ENCODE peak calls at places on chromosomes 16 and 17, in five cellular contexts. E is heart right ventricle; H is CD8-positive, alpha-beta T cell; T is MM.1S; A is DND-41. S is an unnamed sample. For H3K36me3, the result is how much of the 10 kb centered on the place peaks cover.

GRCh38 chr17:27180322-27180721 is 113.6 kb upstream of the WSB1 start:
- DNase-seq in E (no peak), H (no peak), T (no peak), A (no peak), S (no peak)

GRCh38 chr16:83037102-83037501 is 410.3 kb downstream of the CDH13 start:
- DNase-seq in E (no peak), H (no peak), T (no peak), A (no peak), S (no peak)

GRCh38 chr16:78375055-78375679 is 275.7 kb downstream of the WWOX start:
- DNase-seq in E (peak), H (no peak), T (no peak), A (no peak), S (no peak)

GRCh38 chr17:3894188-3894587 is 1.3 kb upstream of the CAMKK1 start:
- DNase-seq in E (no peak), H (no peak), T (no peak), A (no peak), S (no peak)

GRCh38 chr17:8466466-8466865 is 30.8 kb downstream of the NDEL1 start:
- DNase-seq in E (no peak), H (no peak), T (no peak), A (no peak), S (no peak)

GRCh38 chr17:17913695-17914332 is 58.4 kb downstream of the TOM1L2 start:
- DNase-seq in E (peak), H (peak), T (peak), A (peak), S (no peak)

GRCh38 chr17:77451894-77452852 is 311.4 kb downstream of the SEC14L1 start:
- DNase-seq in E (peak), H (no peak), T (no peak), A (peak), S (no peak)

GRCh38 chr16:30041841-30042240 is 10.8 kb upstream of the TLCD3B start:
- DNase-seq in E (no peak), H (no peak), T (peak), A (no peak), S (no peak)

GRCh38 chr17:2547176-2547575 is 35.5 kb upstream of the METTL16 start:
- DNase-seq in E (no peak), H (no peak), T (no peak), A (no peak), S (no peak)

GRCh38 chr17:10613775-10614513 is 43.2 kb downstream of the MYH3 start:
- DNase-seq in E (no peak), H (no peak), T (no peak), A (no peak), S (no peak)

GRCh38 chr17:49194297-49194607 is 16.1 kb downstream of the GNGT2 start:
- DNase-seq in E (no peak), H (no peak), T (no peak), A (no peak), S (no peak)

GRCh38 chr17:32813021-32813420 is 63.9 kb downstream of the MYO1D start:
- DNase-seq in E (no peak), H (no peak), T (no peak), A (no peak), S (no peak)

GRCh38 chr17:73872816-73873215 is 228.6 kb upstream of the SDK2 start:
- DNase-seq in E (no peak), H (no peak), T (no peak), A (no peak), S (no peak)

GRCh38 chr17:41484920-41485904 is 4.3 kb upstream of the KRT35 start:
- DNase-seq in E (no peak), H (no peak), T (no peak), A (no peak), S (no peak)

GRCh38 chr17:76365256-76365903 is 11.7 kb upstream of the PRPSAP1 start:
- DNase-seq in E (no peak), H (no peak), T (no peak), A (no peak), S (no peak)

GRCh38 chr16:49947907-49948678 is 76.9 kb upstream of the CNEP1R1 start:
- DNase-seq in E (no peak), H (no peak), T (no peak), A (no peak), S (no peak)

GRCh38 chr16:27529962-27530361 is 19.8 kb downstream of the GTF3C1 start:
- DNase-seq in E (no peak), H (no peak), T (no peak), A (no peak), S (no peak)

GRCh38 chr16:56367764-56368163 is 57.6 kb downstream of the AMFR start:
- DNase-seq in E (no peak), H (no peak), T (no peak), A (no peak), S (no peak)

GRCh38 chr17:38783227-38783626 is 16.1 kb downstream of the PIP4K2B start:
- DNase-seq in E (no peak), H (no peak), T (no peak), A (no peak), S (no peak)
- H3K36me3 ChIP-seq in E (under half), H (half or more), T (under half), A (half or more), S (half or more)

GRCh38 chr17:44191941-44192496 is 5.2 kb downstream of the TMUB2 start:
- DNase-seq in E (no peak), H (no peak), T (no peak), A (no peak), S (no peak)
- H3K36me3 ChIP-seq in E (under half), H (half or more), T (under half), A (half or more), S (under half)

DNA sequence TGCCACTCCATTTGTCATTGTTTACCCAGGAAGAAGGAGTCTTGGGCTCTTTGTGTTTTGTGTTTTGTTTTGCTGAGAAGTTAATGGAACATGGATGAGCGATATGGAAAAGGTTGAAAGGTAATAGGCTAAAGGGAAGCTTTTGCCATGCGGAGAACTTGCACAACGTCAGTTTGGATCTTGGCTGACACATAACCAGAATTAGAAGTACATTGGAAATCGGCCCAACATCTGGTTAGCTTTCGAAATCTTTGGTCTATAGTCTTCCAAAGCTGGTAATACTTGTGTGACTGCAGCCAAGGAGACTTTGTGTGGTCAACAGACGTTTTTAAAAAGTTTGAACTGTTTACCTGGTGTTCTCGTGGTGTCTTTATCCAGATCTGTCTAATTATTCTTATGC is 89.6 kb downstream of the CLEC16A start:
- DNase-seq in E (no peak), H (no peak), T (no peak), A (no peak), S (no peak)
- H3K36me3 ChIP-seq in E (under half), H (under half), T (under half), A (half or more), S (under half)

DNA sequence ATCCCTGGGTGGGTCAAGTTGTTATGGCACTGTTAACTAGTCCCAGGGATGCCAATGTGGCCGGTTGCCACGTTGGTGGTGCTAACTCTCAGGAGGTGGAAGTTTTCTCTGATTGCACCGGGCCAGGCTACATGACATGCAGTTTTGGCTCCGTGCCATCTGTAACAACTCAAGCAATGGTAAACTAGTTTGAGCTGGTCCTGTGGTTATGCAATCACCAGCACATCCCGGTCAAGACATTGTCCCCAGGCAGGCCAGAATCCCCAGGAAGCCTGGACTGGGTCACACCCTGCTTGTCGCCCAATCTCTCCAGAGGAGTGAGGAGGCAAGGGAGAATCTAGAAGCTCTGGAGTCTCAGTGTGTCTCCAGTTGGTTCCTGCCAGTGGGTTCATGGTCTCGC is 10.1 kb upstream of the CCL17 start:
- DNase-seq in E (no peak), H (no peak), T (no peak), A (no peak), S (no peak)
- H3K36me3 ChIP-seq in E (under half), H (under half), T (under half), A (under half), S (under half)

GRCh38 chr16:88560722-88561484 is 9.3 kb upstream of the ZC3H18 start:
- DNase-seq in E (no peak), H (no peak), T (no peak), A (peak), S (no peak)
- H3K36me3 ChIP-seq in E (under half), H (under half), T (under half), A (under half), S (under half)

DNA sequence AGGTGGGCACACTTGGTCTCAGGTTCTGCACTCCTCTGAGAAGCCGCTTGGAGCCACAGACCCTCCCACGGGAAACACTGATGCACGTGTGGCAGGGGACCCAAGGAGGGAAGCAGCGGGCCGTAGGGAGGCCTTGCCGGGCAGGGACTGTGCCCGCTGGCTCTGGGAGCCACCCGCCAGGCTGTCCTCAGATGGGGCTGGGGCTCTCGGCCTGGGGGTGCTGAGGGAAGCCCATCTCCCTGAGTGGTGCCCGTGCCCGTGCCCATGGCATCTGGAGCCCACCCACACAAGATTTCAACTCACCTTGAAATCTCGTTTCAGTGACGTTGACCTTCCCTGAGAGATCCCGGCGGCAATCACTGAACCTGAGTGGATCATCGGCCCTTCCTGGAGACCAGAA is 12.6 kb upstream of the CCDC154 start:
- DNase-seq in E (no peak), H (no peak), T (no peak), A (no peak), S (no peak)
- H3K36me3 ChIP-seq in E (under half), H (under half), T (under half), A (half or more), S (under half)

S was measured in CD8-positive, alpha-beta memory T cell.